ENCODE peak calls at places on chromosomes 16 and 17, in nine cellular contexts. I is body of pancreas, Y is cardiac muscle cell, F is fibroblast of the aortic adventitia, G is adrenal gland, E is nephron progenitor cell, N is mesothelial cell of epicardium, H is heart right ventricle, T is tibial artery. O is an unnamed sample.

GRCh38 chr17:32915108-32915700 is 12.7 kb upstream of the TMEM98 start:
- DNase-seq in I (peak; percentile 27), H (no peak), T (no peak), Y (no peak), G (no peak), E (no peak), F (no peak), N (no peak), O (no peak)

GRCh38 chr17:9273334-9274118 is 252.2 kb downstream of the NTN1 start:
- DNase-seq in N (no peak), F (peak; percentile 72), T (no peak), E (no peak), Y (no peak), I (no peak), H (no peak), G (no peak), O (no peak)

GRCh38 chr16:19753815-19754643 is 36.0 kb downstream of the IQCK start:
- DNase-seq in T (no peak), E (no peak), Y (no peak), H (no peak), N (no peak), G (no peak), F (peak; percentile 98), I (peak; percentile 24), O (no peak)

GRCh38 chr17:4969551-4970231 is 2.1 kb upstream of the SPAG7 start:
- DNase-seq in Y (peak; percentile 32), T (no peak), N (no peak), I (no peak), F (peak; percentile 37), G (no peak), H (no peak), E (no peak), O (no peak)

GRCh38 chr16:57245472-57246113 is 534 bp downstream of the ARL2BP start:
- DNase-seq in H (peak; percentile 50), I (peak; percentile 65), N (no peak), E (no peak), T (no peak), F (peak; percentile 20), G (peak; percentile 58), Y (peak; percentile 28), O (peak; percentile 60)

GRCh38 chr17:47279062-47279801 is 25.6 kb downstream of the ITGB3 start:
- DNase-seq in I (peak; percentile 19), F (peak; percentile 95), H (peak; percentile 67), G (no peak), N (no peak), E (no peak), T (peak; percentile 94), Y (peak; percentile 9), O (peak; percentile 76)

GRCh38 chr16:3097266-3097665 is 1.8 kb downstream of the ZSCAN10 start:
- DNase-seq in H (no peak), I (no peak), N (no peak), G (no peak), Y (no peak), T (no peak), F (no peak), E (peak; percentile 37), O (no peak)

GRCh38 chr17:14068542-14069250 is 608 bp upstream of the COX10 start:
- DNase-seq in Y (no peak), G (no peak), H (no peak), E (no peak), N (no peak), T (no peak), I (no peak), F (no peak), O (no peak)

GRCh38 chr17:32503251-32504165 is 16.7 kb downstream of the CDK5R1 start:
- DNase-seq in G (no peak), H (no peak), F (no peak), N (no peak), I (no peak), E (no peak), Y (no peak), T (no peak), O (peak; percentile 84)

GRCh38 chr17:52660692-52661091 is 502.2 kb upstream of the CA10 start:
- DNase-seq in G (no peak), N (no peak), I (no peak), F (no peak), Y (no peak), T (no peak), H (no peak), E (no peak), O (no peak)

GRCh38 chr17:46152423-46152822 is 40.8 kb downstream of the KANSL1 start:
- DNase-seq in F (no peak), T (no peak), I (no peak), E (no peak), Y (no peak), H (no peak), G (no peak), N (no peak), O (peak; percentile 50)

GRCh38 chr16:88763502-88764053 is 21.4 kb downstream of the PIEZO1 start:
- DNase-seq in I (peak; percentile 50), N (no peak), G (no peak), T (no peak), Y (peak; percentile 73), E (peak; percentile 71), F (no peak), H (no peak), O (no peak)

GRCh38 chr17:59652119-59652518 is 32.4 kb downstream of the CLTC start:
- DNase-seq in Y (no peak), E (no peak), T (no peak), I (no peak), N (no peak), F (peak; percentile 64), H (no peak), G (no peak), O (no peak)

GRCh38 chr16:81445143-81445922 is 725 bp downstream of the CMIP start:
- DNase-seq in E (peak; percentile 55), G (peak; percentile 60), N (peak; percentile 62), T (no peak), F (no peak), Y (peak; percentile 63), H (peak; percentile 44), I (peak; percentile 62), O (peak; percentile 71)

GRCh38 chr17:40905370-40905769 is 20.3 kb upstream of the KRT20 start:
- DNase-seq in G (no peak), Y (no peak), E (no peak), T (no peak), I (no peak), N (no peak), H (no peak), F (no peak), O (no peak)

GRCh38 chr17:3639981-3640596 is 3.5 kb downstream of the CTNS start:
- DNase-seq in N (no peak), T (no peak), E (no peak), G (no peak), F (peak; percentile 83), Y (peak; percentile 28), H (no peak), I (peak; percentile 77), O (no peak)

GRCh38 chr17:56756536-56756935 is 77.2 kb downstream of the C17orf67 start:
- DNase-seq in Y (no peak), E (no peak), F (peak; percentile 14), H (no peak), G (no peak), N (no peak), T (no peak), I (no peak), O (no peak)

DNA sequence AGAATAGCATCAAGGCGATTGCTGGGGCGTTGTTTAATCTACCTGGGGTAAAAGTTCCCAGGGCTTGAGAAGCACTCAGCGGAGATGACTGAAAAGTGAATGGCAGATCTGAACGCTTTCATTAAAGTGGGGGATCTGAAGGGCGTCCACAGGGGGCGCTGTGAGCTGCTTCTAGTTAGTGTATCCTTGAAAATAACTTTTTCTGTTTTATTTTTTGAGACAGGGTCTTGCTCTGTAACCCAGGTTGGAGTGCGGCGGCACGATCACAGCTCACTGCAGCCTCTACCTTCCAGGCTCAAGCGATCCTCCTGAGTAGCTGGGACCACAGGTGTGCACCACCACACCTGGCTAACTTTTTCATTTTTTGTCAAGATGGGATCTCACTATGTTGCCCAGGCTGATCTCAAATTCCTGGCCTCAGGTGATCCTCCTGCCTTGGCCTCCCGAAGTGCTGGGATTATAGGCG is 360.4 kb downstream of the SEC14L1 start:
- DNase-seq in H (no peak), I (no peak), Y (peak; percentile 40), N (no peak), E (peak; percentile 35), F (peak; percentile 23), T (peak; percentile 61), G (no peak), O (peak; percentile 57)
- TF ChIP-seq CTCF in H (peak; percentile 53), I (no peak), Y (peak; percentile 49), N (peak; percentile 64), E (peak; percentile 38), F (peak; percentile 55), T (peak; percentile 23), G (no peak), O (peak; percentile 47)

GRCh38 chr17:79811036-79811887 is 14.4 kb upstream of the CBX8 start:
- DNase-seq in T (no peak), E (peak; percentile 62), N (peak; percentile 55), F (no peak), Y (peak; percentile 80), I (peak; percentile 55), G (no peak), H (no peak), O (peak; percentile 81)
- TF ChIP-seq CTCF in T (peak; percentile 28), E (peak; percentile 46), N (peak; percentile 63), F (peak; percentile 46), Y (peak; percentile 59), I (peak; percentile 44), G (peak; percentile 24), H (peak; percentile 67), O (peak; percentile 78)

GRCh38 chr17:75754378-75755204 is 10.4 kb downstream of the GALK1 start:
- DNase-seq in T (no peak), Y (no peak), E (no peak), I (no peak), H (no peak), N (no peak), G (no peak), F (no peak), O (no peak)

GRCh38 chr17:75751676-75752404 is 13.2 kb downstream of the GALK1 start:
- DNase-seq in I (no peak), T (no peak), G (no peak), Y (no peak), H (no peak), F (no peak), E (no peak), N (no peak), O (no peak)

GRCh38 chr17:75753514-75754377 is 11.2 kb downstream of the GALK1 start:
- DNase-seq in G (peak; percentile 69), I (peak; percentile 77), T (peak; percentile 83), N (peak; percentile 73), F (peak; percentile 58), Y (peak; percentile 82), E (peak; percentile 83), H (peak; percentile 81), O (peak; percentile 92)

GRCh38 chr17:75752405-75753192 is 12.4 kb downstream of the GALK1 start:
- DNase-seq in F (no peak), Y (no peak), H (no peak), N (no peak), T (no peak), E (no peak), G (no peak), I (no peak), O (peak; percentile 73)

GRCh38 chr17:75753193-75753513 is 11.8 kb downstream of the GALK1 start:
- DNase-seq in H (no peak), N (no peak), F (no peak), Y (no peak), I (no peak), E (no peak), T (no peak), G (no peak), O (no peak)
- TF ChIP-seq CTCF in H (no peak), N (no peak), F (no peak), Y (no peak), I (no peak), E (no peak), T (no peak), G (no peak), O (no peak)

GRCh38 chr16:26709175-26709574 is 357.6 kb upstream of the C16orf82 start:
- DNase-seq in G (no peak), N (no peak), H (no peak), F (no peak), I (peak; percentile 25), T (no peak), E (no peak), Y (no peak), O (no peak)
- TF ChIP-seq CTCF in G (no peak), N (no peak), H (no peak), F (no peak), I (no peak), T (no peak), E (no peak), Y (no peak), O (no peak)

O was measured in GM13977.